ENCODE peak calls at places on chromosomes 6 and 20, in six cellular contexts. M is anterior cingulate cortex, O is osteocyte, G is esophagus squamous epithelium, S is COR-L47, W is CMK. Y is an unnamed sample.

GRCh38 chr6:1715336-1715735 is 105.6 kb downstream of the FOXC1 start:
- DNase-seq in M (no peak), O (no peak), G (no peak), S (no peak), W (no peak), Y (no peak)

GRCh38 chr20:32977281-32978008 is 26.8 kb downstream of the SUN5 start:
- DNase-seq in M (no peak), O (peak; percentile 79), G (no peak), S (no peak), W (no peak), Y (no peak)

GRCh38 chr20:52405417-52405816 is 213.8 kb upstream of the ZFP64 start:
- DNase-seq in M (no peak), O (no peak), G (no peak), S (no peak), W (no peak), Y (no peak)

GRCh38 chr20:32621071-32621913 is 36.2 kb upstream of the NOL4L start:
- DNase-seq in M (no peak), O (no peak), G (no peak), S (no peak), W (peak; percentile 83), Y (peak; percentile 89)

GRCh38 chr6:148524509-148524908 is 181.9 kb downstream of the SASH1 start:
- DNase-seq in M (no peak), O (no peak), G (no peak), S (no peak), W (no peak), Y (no peak)

GRCh38 chr6:133814235-133814634 is 74.7 kb upstream of the TCF21 start:
- DNase-seq in M (no peak), O (no peak), G (no peak), S (no peak), W (no peak), Y (no peak)

GRCh38 chr6:46610862-46611553 is 41.6 kb downstream of the CYP39A1 start:
- DNase-seq in M (no peak), O (no peak), G (no peak), S (no peak), W (no peak), Y (no peak)

GRCh38 chr6:474454-475185 is 83.1 kb downstream of the IRF4 start:
- DNase-seq in M (peak; percentile 12), O (no peak), G (no peak), S (no peak), W (no peak), Y (no peak)

GRCh38 chr6:169766921-169767736 is 15.7 kb downstream of the ERMARD start:
- DNase-seq in M (no peak), O (no peak), G (no peak), S (no peak), W (no peak), Y (no peak)

GRCh38 chr6:839201-839600 is 146.3 kb upstream of the EXOC2 start:
- DNase-seq in M (no peak), O (no peak), G (no peak), S (no peak), W (no peak), Y (no peak)

GRCh38 chr20:63947638-63948456 is 8.4 kb downstream of the UCKL1 start:
- DNase-seq in M (peak; percentile 15), O (no peak), G (no peak), S (no peak), W (no peak), Y (no peak)

GRCh38 chr20:18856873-18857272 is 43.3 kb downstream of the SCP2D1 start:
- DNase-seq in M (no peak), O (peak; percentile 46), G (no peak), S (no peak), W (no peak), Y (no peak)